ENCODE peak calls at places on chromosomes 7 and 10, in seven cellular contexts. K is NCI-H2171 treated with DMSO at 0.1 percent for 48 hours; G is activated CD8-positive, alpha-beta memory T cell treated with anti-CD3 and anti-CD28 coated beads for 48 hours; N is RCC 7860; F is MCF 10A; R is fibroblast of lung; W is A549. M is an unnamed sample.

GRCh38 chr7:122006687-122007086 is 133.7 kb downstream of the PTPRZ1 start:
- DNase-seq in W (no peak), K (peak), F (peak), N (no peak), R (no peak), G (no peak), M (no peak)

GRCh38 chr10:132306951-132307751 is 599 bp downstream of the STK32C start:
- DNase-seq in N (no peak), F (peak), R (peak), K (no peak), G (no peak), W (peak), M (no peak)

GRCh38 chr7:129376076-129376777 is 58.0 kb upstream of the STRIP2 start:
- DNase-seq in W (peak), R (peak), G (no peak), K (peak), N (peak), F (peak), M (peak)

GRCh38 chr7:128347573-128348147 is 4.0 kb upstream of the RBM28 start:
- DNase-seq in R (peak), F (peak), K (peak), G (no peak), W (peak), N (no peak), M (peak)

GRCh38 chr10:12980713-12981306 is 20.7 kb downstream of the CCDC3 start:
- DNase-seq in R (no peak), F (no peak), N (no peak), W (no peak), K (peak), G (no peak), M (no peak)

GRCh38 chr10:130575756-130576285 is 439.6 kb downstream of the GLRX3 start:
- DNase-seq in R (no peak), F (no peak), G (no peak), K (no peak), W (no peak), N (no peak), M (no peak)

GRCh38 chr10:78905940-78906308 is 162.8 kb upstream of the ZMIZ1 start:
- DNase-seq in W (no peak), R (no peak), F (no peak), N (no peak), K (peak), G (no peak), M (no peak)

GRCh38 chr7:66950763-66951162 is 29.7 kb downstream of the TMEM248 start:
- DNase-seq in R (peak), W (no peak), G (no peak), F (peak), N (no peak), K (no peak), M (no peak)

GRCh38 chr10:5628798-5629788 is 37.3 kb downstream of the ASB13 start:
- DNase-seq in F (peak), K (peak), G (no peak), N (no peak), W (no peak), R (peak), M (peak)

GRCh38 chr10:111116762-111117445 is 40.1 kb downstream of the ADRA2A start:
- DNase-seq in N (no peak), W (no peak), F (no peak), G (no peak), K (no peak), R (no peak), M (no peak)

GRCh38 chr7:2049782-2050510 is 182.8 kb downstream of the MAD1L1 start:
- DNase-seq in G (peak), R (no peak), N (no peak), F (no peak), W (no peak), K (no peak), M (no peak)

GRCh38 chr10:89374716-89375115 is 3.1 kb upstream of the IFIT1B start:
- DNase-seq in R (no peak), W (no peak), F (no peak), K (no peak), G (no peak), N (no peak), M (no peak)

GRCh38 chr10:89086801-89087513 is 96.4 kb downstream of the FAS start:
- DNase-seq in K (no peak), W (peak), R (peak), F (peak), N (no peak), G (no peak), M (peak)

GRCh38 chr10:91415816-91416215 is 5.7 kb downstream of the HECTD2 start:
- DNase-seq in W (no peak), K (no peak), F (no peak), N (no peak), G (no peak), R (no peak), M (no peak)

M was measured in fibroblast of gingiva.